ENCODE peak calls at places on chromosomes 12 and 14, in ten cellular contexts. One of them, this sample, is unnamed.

GRCh38 chr14:72291908-72292688 is 359.9 kb downstream of the RGS6 start:
- DNase-seq in type B pancreatic cell: no peak
- DNase-seq in NCI-H1092: no peak
- DNase-seq in astrocyte: peak
- DNase-seq in NCI-H187 treated with DMSO at 0.1 percent for 48 hours: no peak
- DNase-seq in A549: peak
- DNase-seq in GM04503: peak
- DNase-seq in non-pigmented ciliary epithelial cell: peak
- DNase-seq in sigmoid colon: no peak
- DNase-seq in GM23248: peak
- DNase-seq in this sample: peak

GRCh38 chr14:105432657-105433056 is 13.0 kb downstream of the MTA1 start:
- DNase-seq in type B pancreatic cell: no peak
- DNase-seq in NCI-H1092: no peak
- DNase-seq in astrocyte: no peak
- DNase-seq in NCI-H187 treated with DMSO at 0.1 percent for 48 hours: no peak
- DNase-seq in A549: no peak
- DNase-seq in GM04503: no peak
- DNase-seq in non-pigmented ciliary epithelial cell: no peak
- DNase-seq in sigmoid colon: no peak
- DNase-seq in GM23248: no peak
- DNase-seq in this sample: no peak

GRCh38 chr14:99078426-99078825 is 193.6 kb downstream of the BCL11B start:
- DNase-seq in type B pancreatic cell: peak
- DNase-seq in NCI-H1092: no peak
- DNase-seq in astrocyte: no peak
- DNase-seq in NCI-H187 treated with DMSO at 0.1 percent for 48 hours: no peak
- DNase-seq in A549: no peak
- DNase-seq in GM04503: no peak
- DNase-seq in non-pigmented ciliary epithelial cell: no peak
- DNase-seq in sigmoid colon: no peak
- DNase-seq in GM23248: no peak
- DNase-seq in this sample: no peak

GRCh38 chr12:68856510-68856909 is 48.5 kb downstream of the MDM2 start:
- DNase-seq in type B pancreatic cell: no peak
- DNase-seq in NCI-H1092: no peak
- DNase-seq in astrocyte: no peak
- DNase-seq in NCI-H187 treated with DMSO at 0.1 percent for 48 hours: no peak
- DNase-seq in A549: no peak
- DNase-seq in GM04503: no peak
- DNase-seq in non-pigmented ciliary epithelial cell: no peak
- DNase-seq in sigmoid colon: no peak
- DNase-seq in GM23248: no peak
- DNase-seq in this sample: no peak

GRCh38 chr12:120584343-120585149 is 3.3 kb upstream of the POP5 start:
- DNase-seq in type B pancreatic cell: no peak
- DNase-seq in NCI-H1092: no peak
- DNase-seq in astrocyte: no peak
- DNase-seq in NCI-H187 treated with DMSO at 0.1 percent for 48 hours: no peak
- DNase-seq in A549: peak
- DNase-seq in GM04503: no peak
- DNase-seq in non-pigmented ciliary epithelial cell: no peak
- DNase-seq in sigmoid colon: peak
- DNase-seq in GM23248: peak
- DNase-seq in this sample: peak

GRCh38 chr12:6200266-6201198 is at the start of gene CD9:
- DNase-seq in type B pancreatic cell: no peak
- DNase-seq in NCI-H1092: no peak
- DNase-seq in astrocyte: no peak
- DNase-seq in NCI-H187 treated with DMSO at 0.1 percent for 48 hours: no peak
- DNase-seq in A549: peak
- DNase-seq in GM04503: no peak
- DNase-seq in non-pigmented ciliary epithelial cell: no peak
- DNase-seq in sigmoid colon: peak
- DNase-seq in GM23248: peak
- DNase-seq in this sample: peak

GRCh38 chr12:113388351-113388750 is 15.3 kb downstream of the SDS start:
- DNase-seq in type B pancreatic cell: no peak
- DNase-seq in NCI-H1092: no peak
- DNase-seq in astrocyte: no peak
- DNase-seq in NCI-H187 treated with DMSO at 0.1 percent for 48 hours: no peak
- DNase-seq in A549: no peak
- DNase-seq in GM04503: no peak
- DNase-seq in non-pigmented ciliary epithelial cell: no peak
- DNase-seq in sigmoid colon: no peak
- DNase-seq in GM23248: no peak
- DNase-seq in this sample: no peak

GRCh38 chr14:73777420-73777819 is 63.2 kb upstream of the PNMA1 start:
- DNase-seq in type B pancreatic cell: no peak
- DNase-seq in NCI-H1092: no peak
- DNase-seq in astrocyte: no peak
- DNase-seq in NCI-H187 treated with DMSO at 0.1 percent for 48 hours: no peak
- DNase-seq in A549: no peak
- DNase-seq in GM04503: no peak
- DNase-seq in non-pigmented ciliary epithelial cell: no peak
- DNase-seq in sigmoid colon: peak
- DNase-seq in GM23248: no peak
- DNase-seq in this sample: peak

GRCh38 chr14:65703996-65704395 is 291.5 kb downstream of the FUT8 start:
- DNase-seq in type B pancreatic cell: no peak
- DNase-seq in NCI-H1092: no peak
- DNase-seq in astrocyte: peak
- DNase-seq in NCI-H187 treated with DMSO at 0.1 percent for 48 hours: no peak
- DNase-seq in A549: no peak
- DNase-seq in GM04503: no peak
- DNase-seq in non-pigmented ciliary epithelial cell: no peak
- DNase-seq in sigmoid colon: no peak
- DNase-seq in GM23248: peak
- DNase-seq in this sample: no peak

GRCh38 chr12:43836455-43836989 is 641 bp downstream of the TMEM117 start:
- DNase-seq in type B pancreatic cell: no peak
- DNase-seq in NCI-H1092: no peak
- DNase-seq in astrocyte: peak
- DNase-seq in NCI-H187 treated with DMSO at 0.1 percent for 48 hours: no peak
- DNase-seq in A549: peak
- DNase-seq in GM04503: peak
- DNase-seq in non-pigmented ciliary epithelial cell: no peak
- DNase-seq in sigmoid colon: no peak
- DNase-seq in GM23248: peak
- DNase-seq in this sample: no peak

GRCh38 chr14:23727566-23728335 is 91.6 kb downstream of the DHRS2 start:
- DNase-seq in type B pancreatic cell: no peak
- DNase-seq in NCI-H1092: no peak
- DNase-seq in astrocyte: peak
- DNase-seq in NCI-H187 treated with DMSO at 0.1 percent for 48 hours: no peak
- DNase-seq in A549: peak
- DNase-seq in GM04503: peak
- DNase-seq in non-pigmented ciliary epithelial cell: peak
- DNase-seq in sigmoid colon: no peak
- DNase-seq in GM23248: peak
- DNase-seq in this sample: no peak

This sample was measured in naive thymus-derived CD4-positive, alpha-beta T cell.